ENCODE peak calls at places on chromosomes 2 and 18, in seven cellular contexts. A, K, O, L, G, Y and U are unnamed samples.

GRCh38 chr2:168120730-168121129 is 126.7 kb downstream of the STK39 start:
- DNase-seq in A (no peak), K (no peak), O (no peak), L (no peak), G (no peak), Y (no peak), U (no peak)

GRCh38 chr2:2656046-2656715 is 325.1 kb upstream of the MYT1L start:
- DNase-seq in A (no peak), K (no peak), O (no peak), L (no peak), G (no peak), Y (no peak), U (no peak)

GRCh38 chr18:36786686-36787085 is 42.1 kb downstream of the TPGS2 start:
- DNase-seq in A (peak; percentile 90), K (no peak), O (peak; percentile 59), L (peak; percentile 58), G (peak; percentile 95), Y (no peak), U (peak; percentile 78)

GRCh38 chr2:54838585-54839035 is 115.1 kb downstream of the EML6 start:
- DNase-seq in A (peak; percentile 85), K (peak; percentile 66), O (peak; percentile 66), L (peak; percentile 44), G (peak; percentile 79), Y (peak; percentile 27), U (peak; percentile 68)

GRCh38 chr2:168336786-168337388 is 89.5 kb upstream of the STK39 start:
- DNase-seq in A (no peak), K (peak; percentile 28), O (peak; percentile 64), L (no peak), G (peak; percentile 42), Y (peak; percentile 60), U (no peak)

GRCh38 chr2:40127890-40128548 is 323.9 kb downstream of the SLC8A1 start:
- DNase-seq in A (peak; percentile 47), K (no peak), O (no peak), L (no peak), G (peak; percentile 31), Y (no peak), U (peak; percentile 81)

GRCh38 chr18:72155327-72155726 is 388.8 kb downstream of the CBLN2 start:
- DNase-seq in A (peak; percentile 2), K (no peak), O (no peak), L (no peak), G (peak; percentile 16), Y (no peak), U (peak; percentile 33)

GRCh38 chr2:71299507-71299906 is 32.1 kb upstream of the ZNF638 start:
- DNase-seq in A (peak; percentile 63), K (no peak), O (no peak), L (no peak), G (peak; percentile 66), Y (no peak), U (peak; percentile 55)

GRCh38 chr2:109386004-109386695 is 227.6 kb downstream of the SEPTIN10 start:
- DNase-seq in A (no peak), K (no peak), O (no peak), L (no peak), G (peak; percentile 60), Y (no peak), U (peak; percentile 28)

GRCh38 chr2:144152817-144153271 is 367.1 kb downstream of the ZEB2 start:
- DNase-seq in A (peak; percentile 37), K (no peak), O (no peak), L (no peak), G (peak; percentile 57), Y (no peak), U (peak; percentile 45)

GRCh38 chr18:32910694-32911296 is 138.0 kb upstream of the KLHL14 start:
- DNase-seq in A (no peak), K (no peak), O (no peak), L (no peak), G (peak; percentile 58), Y (no peak), U (peak; percentile 31)

GRCh38 chr2:159497256-159497655 is 119.1 kb downstream of the BAZ2B start:
- DNase-seq in A (peak; percentile 93), K (no peak), O (no peak), L (no peak), G (peak; percentile 93), Y (no peak), U (peak; percentile 74)

GRCh38 chr2:146537477-146537876 is 1307.4 kb upstream of the ACVR2A start:
- DNase-seq in A (no peak), K (no peak), O (no peak), L (no peak), G (no peak), Y (no peak), U (no peak)

GRCh38 chr2:191251014-191251413 is 5.8 kb downstream of the MYO1B start:
- DNase-seq in A (no peak), K (no peak), O (no peak), L (no peak), G (no peak), Y (no peak), U (no peak)

GRCh38 chr18:65748321-65748720 is 2.5 kb upstream of the CDH7 start:
- DNase-seq in A (no peak), K (no peak), O (no peak), L (no peak), G (no peak), Y (no peak), U (no peak)

GRCh38 chr18:9106094-9106493 is 3.6 kb downstream of the NDUFV2 start:
- DNase-seq in A (no peak), K (no peak), O (no peak), L (no peak), G (no peak), Y (no peak), U (no peak)

GRCh38 chr2:202104286-202104870 is 31.3 kb downstream of the KIAA2012 start:
- DNase-seq in A (peak; percentile 73), K (no peak), O (no peak), L (no peak), G (peak; percentile 80), Y (peak; percentile 54), U (peak; percentile 40)

GRCh38 chr18:28177828-28178635 is 1.1 kb upstream of the CDH2 start:
- DNase-seq in A (peak; percentile 51), K (no peak), O (no peak), L (peak; percentile 71), G (peak; percentile 30), Y (no peak), U (peak; percentile 70)

GRCh38 chr2:40279001-40279400 is 172.9 kb downstream of the SLC8A1 start:
- DNase-seq in A (no peak), K (no peak), O (no peak), L (no peak), G (peak; percentile 11), Y (no peak), U (peak; percentile 49)

GRCh38 chr2:156864230-156864629 is 393.3 kb upstream of the GALNT5 start:
- DNase-seq in A (no peak), K (no peak), O (no peak), L (no peak), G (peak; percentile 8), Y (no peak), U (no peak)

GRCh38 chr18:32688821-32689220 is 84.0 kb downstream of the KLHL14 start:
- DNase-seq in A (no peak), K (no peak), O (no peak), L (no peak), G (no peak), Y (no peak), U (no peak)

GRCh38 chr2:120310136-120310535 is 35.8 kb upstream of the INHBB start:
- DNase-seq in A (no peak), K (no peak), O (no peak), L (no peak), G (no peak), Y (no peak), U (no peak)

GRCh38 chr2:168992026-168992425 is 39.1 kb downstream of the ABCB11 start:
- DNase-seq in A (peak; percentile 46), K (no peak), O (no peak), L (no peak), G (peak; percentile 60), Y (no peak), U (no peak)

GRCh38 chr2:16218161-16218560 is 277.8 kb downstream of the MYCN start:
- DNase-seq in A (no peak), K (no peak), O (no peak), L (no peak), G (no peak), Y (no peak), U (no peak)

GRCh38 chr2:231707625-231708049 is 688 bp upstream of the PTMA start:
- DNase-seq in A (peak; percentile 55), K (peak; percentile 50), O (no peak), L (peak; percentile 68), G (peak; percentile 55), Y (no peak), U (no peak)

DNA sequence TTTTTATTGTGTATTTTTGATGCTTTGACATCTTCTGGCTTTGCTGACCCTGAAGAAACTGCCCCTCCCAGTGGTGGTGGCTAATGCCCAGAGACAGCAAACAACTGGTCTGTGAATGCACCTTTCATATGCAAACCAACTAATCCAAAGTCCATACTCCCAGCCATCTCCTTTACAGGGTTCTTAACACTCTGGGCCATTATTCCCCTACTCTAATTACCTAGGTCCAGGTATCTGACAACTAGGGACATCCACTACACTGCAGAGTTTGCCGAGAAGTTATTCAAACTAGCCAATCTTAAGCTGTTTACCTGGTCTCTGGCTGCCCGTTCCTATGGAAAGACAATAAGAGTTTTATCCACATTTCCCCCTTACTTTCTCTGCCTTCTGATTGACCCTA is 73.6 kb downstream of the FSHR start:
- DNase-seq in A (no peak), K (no peak), O (no peak), L (no peak), G (no peak), Y (no peak), U (no peak)
- TF ChIP-seq CTCF in A (no peak), K (no peak), O (no peak), L (no peak), G (no peak), Y (no peak), U (no peak)

DNA sequence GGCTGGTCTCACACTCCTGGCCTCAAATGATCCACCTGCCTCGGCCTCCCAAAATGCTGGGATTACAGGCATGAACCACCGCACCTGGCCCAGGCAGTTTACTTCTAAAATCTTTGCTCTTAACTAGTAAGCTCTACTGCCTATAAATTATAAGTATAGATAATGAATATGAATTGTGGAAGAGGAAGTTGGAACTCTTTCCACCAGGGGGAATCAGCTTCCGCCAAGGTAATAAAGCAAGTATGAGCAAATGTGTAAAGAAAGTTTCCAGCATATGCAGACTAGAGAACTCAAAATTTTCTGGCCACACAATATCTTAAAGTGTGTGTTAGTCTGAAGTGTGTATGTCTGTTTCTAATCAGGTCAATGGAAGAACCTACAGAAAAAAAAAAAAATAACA is 68.0 kb downstream of the RMDN2 start:
- DNase-seq in A (peak; percentile 15), K (no peak), O (no peak), L (no peak), G (peak; percentile 73), Y (no peak), U (peak; percentile 43)
- TF ChIP-seq CTCF in A (peak; percentile 4), K (no peak), O (no peak), L (peak; percentile 17), G (peak; percentile 58), Y (no peak), U (no peak)

GRCh38 chr2:290090-290722 is 2.3 kb upstream of the ALKAL2 start:
- DNase-seq in A (peak; percentile 82), K (no peak), O (peak; percentile 77), L (peak; percentile 62), G (peak; percentile 89), Y (no peak), U (peak; percentile 81)
- TF ChIP-seq CTCF in A (peak; percentile 78), K (peak; percentile 68), O (peak; percentile 48), L (peak; percentile 82), G (peak; percentile 91), Y (peak; percentile 88), U (peak; percentile 92)

DNA sequence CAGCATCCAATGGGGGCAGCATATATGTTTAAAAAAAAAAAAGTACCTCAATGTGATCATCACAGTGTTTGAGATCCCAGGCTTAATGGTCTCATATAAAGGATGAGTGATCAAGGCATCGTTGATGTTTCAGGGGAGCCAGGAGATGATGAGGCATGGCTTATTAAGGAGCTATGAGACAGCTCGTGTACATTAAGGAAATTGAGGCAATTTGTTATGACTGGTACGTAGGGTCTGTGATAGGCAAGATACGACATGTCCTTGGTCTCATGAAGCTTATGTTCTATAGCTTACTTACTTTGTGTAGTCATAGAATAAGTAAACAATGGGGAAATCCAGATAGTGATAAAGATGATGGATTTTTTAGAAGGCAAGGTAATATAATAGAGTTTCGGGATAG is 49.1 kb upstream of the FAM171B start:
- DNase-seq in A (no peak), K (no peak), O (no peak), L (no peak), G (no peak), Y (no peak), U (no peak)
- TF ChIP-seq CTCF in A (no peak), K (no peak), O (no peak), L (no peak), G (no peak), Y (no peak), U (no peak)